ENCODE peak calls at places on chromosomes 12 and 14, in six cellular contexts. S, Z, F, K, O and L are unnamed samples.

GRCh38 chr12:6384499-6385436 is 806 bp downstream of the LTBR start:
- DNase-seq in Z (no peak), K (no peak), F (peak), O (no peak), S (no peak), L (no peak)

GRCh38 chr14:99602054-99602787 is 1.8 kb downstream of the CCDC85C start:
- DNase-seq in S (peak), K (no peak), F (peak), Z (peak), O (no peak), L (no peak)

GRCh38 chr12:132766380-132767085 is 4.9 kb upstream of the ANKLE2 start:
- DNase-seq in O (peak), F (no peak), Z (peak), S (peak), K (no peak), L (no peak)

GRCh38 chr12:51326762-51327439 is 2.9 kb upstream of the BIN2 start:
- DNase-seq in O (no peak), Z (peak), S (no peak), F (no peak), K (no peak), L (no peak)

GRCh38 chr14:88554458-88555286 is at the start of gene PTPN21:
- DNase-seq in F (peak), Z (peak), S (peak), O (peak), K (peak), L (peak)

GRCh38 chr14:76473381-76474263 is 97.7 kb downstream of the ESRRB start:
- DNase-seq in S (no peak), O (peak), Z (peak), K (no peak), F (no peak), L (peak)

GRCh38 chr12:105235299-105235746 is 651 bp downstream of the APPL2 start:
- DNase-seq in F (no peak), K (no peak), Z (peak), S (no peak), O (no peak), L (peak)

GRCh38 chr12:11958216-11959091 is 112.3 kb upstream of the BCL2L14 start:
- DNase-seq in K (no peak), Z (peak), F (peak), S (no peak), O (no peak), L (peak)

GRCh38 chr12:129701536-129702165 is 202.2 kb downstream of the TMEM132D start:
- DNase-seq in O (no peak), S (no peak), F (no peak), Z (no peak), K (no peak), L (no peak)

GRCh38 chr14:93045211-93045674 is 70.5 kb downstream of the ITPK1 start:
- DNase-seq in K (no peak), S (no peak), F (no peak), O (no peak), Z (no peak), L (no peak)

GRCh38 chr14:100531591-100532121 is 55.6 kb downstream of the BEGAIN start:
- DNase-seq in F (peak), Z (no peak), S (peak), O (peak), K (peak), L (no peak)

GRCh38 chr12:24776856-24777255 is 172.0 kb downstream of the BCAT1 start:
- DNase-seq in Z (no peak), S (no peak), K (no peak), F (no peak), O (no peak), L (no peak)

GRCh38 chr12:56029166-56029519 is 8.3 kb downstream of the IKZF4 start:
- DNase-seq in O (no peak), K (no peak), S (no peak), F (no peak), Z (peak), L (no peak)

GRCh38 chr12:117087808-117088207 is 11.4 kb downstream of the TESC start:
- DNase-seq in K (no peak), S (no peak), O (no peak), Z (no peak), F (no peak), L (no peak)

GRCh38 chr12:67070604-67071003 is 198.6 kb upstream of the CAND1 start:
- DNase-seq in S (no peak), F (no peak), K (no peak), O (no peak), Z (no peak), L (no peak)

GRCh38 chr12:75781532-75782046 is 250.0 kb downstream of the PHLDA1 start:
- DNase-seq in Z (peak), S (no peak), K (no peak), O (no peak), F (peak), L (peak)

GRCh38 chr12:124705545-124706138 is 138.2 kb upstream of the NCOR2 start:
- DNase-seq in F (no peak), S (no peak), K (no peak), O (no peak), Z (no peak), L (no peak)

GRCh38 chr12:112308652-112309051 is 73.6 kb downstream of the HECTD4 start:
- DNase-seq in O (no peak), Z (peak), K (no peak), F (no peak), S (no peak), L (no peak)

GRCh38 chr14:24347140-24347539 is 7.3 kb upstream of the RIPK3 start:
- DNase-seq in K (no peak), F (no peak), Z (no peak), S (no peak), O (no peak), L (no peak)

GRCh38 chr14:90760591-90761316 is 55.5 kb downstream of the TTC7B start:
- DNase-seq in F (peak), S (no peak), O (no peak), Z (peak), K (no peak), L (no peak)

GRCh38 chr12:30763053-30763452 is 8.3 kb upstream of the CAPRIN2 start:
- DNase-seq in F (peak), O (no peak), Z (no peak), K (no peak), S (peak), L (no peak)

GRCh38 chr14:21940887-21941855 is 267.6 kb upstream of the OR4E1 start:
- DNase-seq in F (peak), Z (peak), S (no peak), K (no peak), O (no peak), L (peak)

GRCh38 chr12:75086086-75087038 is 123.3 kb downstream of the KCNC2 start:
- DNase-seq in O (no peak), S (no peak), K (no peak), Z (peak), F (peak), L (no peak)

GRCh38 chr14:34039428-34040047 is 88.7 kb upstream of the EGLN3 start:
- DNase-seq in O (no peak), K (no peak), Z (no peak), F (no peak), S (no peak), L (no peak)

GRCh38 chr14:93002851-93003298 is 79.9 kb downstream of the CHGA start:
- DNase-seq in O (no peak), F (no peak), K (no peak), Z (no peak), S (no peak), L (no peak)

GRCh38 chr12:76533331-76533730 is 26.2 kb downstream of the OSBPL8 start:
- DNase-seq in Z (no peak), F (no peak), O (no peak), S (no peak), K (no peak), L (no peak)

GRCh38 chr14:105836160-105836559 is 309.8 kb downstream of the TMEM121 start:
- DNase-seq in Z (no peak), O (no peak), F (no peak), S (no peak), K (no peak), L (no peak)

GRCh38 chr12:100591979-100592378 is 18.5 kb downstream of the GAS2L3 start:
- DNase-seq in Z (no peak), S (no peak), F (no peak), K (no peak), O (no peak), L (no peak)

GRCh38 chr12:116398193-116398592 is 120.7 kb upstream of the MED13L start:
- DNase-seq in Z (no peak), F (no peak), S (no peak), K (no peak), O (no peak), L (no peak)

GRCh38 chr14:50798048-50798421 is 32.9 kb downstream of the NIN start:
- DNase-seq in F (no peak), O (no peak), Z (no peak), S (no peak), K (no peak), L (no peak)

GRCh38 chr14:103156733-103157411 is 33.6 kb downstream of the TNFAIP2 start:
- DNase-seq in Z (no peak), F (no peak), S (no peak), K (no peak), O (no peak), L (no peak)
- TF ChIP-seq CTCF in Z (no peak), F (no peak), S (no peak), K (no peak), O (no peak), L (no peak)

GRCh38 chr14:20468773-20469241 is 399 bp upstream of the PNP start:
- DNase-seq in F (peak), K (no peak), O (no peak), S (no peak), Z (no peak), L (peak)
- H3K27ac ChIP-seq in F (peak), K (peak), O (peak), S (peak), Z (no peak), L (peak)

DNA sequence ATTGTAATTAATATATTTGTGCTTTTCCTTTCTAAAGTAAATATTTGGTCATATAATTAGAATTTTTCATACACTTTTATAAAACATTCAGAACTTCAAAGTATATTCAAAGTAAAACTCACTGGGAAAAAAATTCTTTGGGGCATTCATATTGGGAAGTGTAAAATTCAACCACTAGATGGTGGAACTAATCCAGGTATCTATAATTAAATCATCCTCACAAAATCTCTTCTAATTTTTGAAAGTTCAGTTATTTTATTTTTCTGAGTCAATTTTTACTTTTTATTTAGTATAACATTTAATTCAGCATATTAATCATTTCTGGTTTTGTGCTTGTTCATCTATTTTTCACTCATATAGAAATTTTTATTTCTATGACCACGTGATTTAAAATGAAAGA is 81.0 kb downstream of the NTS start:
- DNase-seq in S (no peak), F (no peak), Z (no peak), K (no peak), O (no peak), L (peak)
- TF ChIP-seq CTCF in S (no peak), F (peak), Z (peak), K (peak), O (no peak), L (peak)

GRCh38 chr12:59578239-59578638 is 17.6 kb upstream of the SLC16A7 start:
- DNase-seq in K (no peak), S (no peak), Z (no peak), O (no peak), F (no peak), L (no peak)

GRCh38 chr12:59580050-59580449 is 15.8 kb upstream of the SLC16A7 start:
- DNase-seq in Z (no peak), O (no peak), K (no peak), F (no peak), S (no peak), L (no peak)

GRCh38 chr12:59583003-59583712 is 12.7 kb upstream of the SLC16A7 start:
- DNase-seq in S (no peak), O (no peak), K (no peak), Z (no peak), F (no peak), L (no peak)

DNA sequence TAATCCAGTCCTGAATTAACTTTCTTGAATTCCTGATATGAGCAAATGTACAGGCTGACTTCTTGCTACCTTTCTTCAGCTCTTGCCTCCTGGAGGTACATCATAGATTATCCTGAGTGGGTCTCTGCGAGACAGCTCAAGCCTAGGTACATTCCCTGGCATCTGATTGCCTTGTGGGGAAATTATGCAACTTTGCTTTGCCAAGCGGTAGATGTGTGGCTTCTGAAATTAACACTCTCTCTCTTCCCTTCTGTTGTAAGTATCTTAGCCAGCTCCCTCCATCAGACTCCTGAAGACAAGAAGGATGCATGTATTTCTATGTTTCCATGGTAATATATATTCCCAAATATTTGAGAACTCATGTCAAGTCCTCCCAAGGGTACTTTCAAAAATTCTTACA is 16.2 kb upstream of the SLC16A7 start:
- DNase-seq in S (no peak), Z (no peak), O (no peak), F (no peak), K (no peak), L (no peak)
- H3K27ac ChIP-seq in S (no peak), Z (no peak), O (no peak), F (no peak), K (peak), L (no peak)

DNA sequence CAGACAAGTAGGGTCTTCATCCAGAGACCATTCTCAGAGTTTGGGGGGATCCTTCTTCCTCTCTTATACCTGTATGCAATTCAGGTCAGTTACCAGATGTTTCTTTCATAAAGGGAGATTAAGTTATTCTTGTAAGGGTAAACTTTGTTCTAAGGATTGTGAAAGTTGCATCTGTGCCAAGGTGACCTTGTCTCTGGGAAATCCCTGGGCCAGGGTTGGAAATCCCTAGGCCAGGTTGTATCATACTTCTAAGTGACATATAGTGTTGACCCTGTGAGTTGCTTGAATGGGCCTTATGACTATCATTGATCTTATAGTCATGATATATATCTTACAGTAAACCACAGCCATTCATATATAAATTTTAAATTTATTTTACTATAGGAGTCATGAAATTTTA is 436.9 kb downstream of the RMST start:
- DNase-seq in F (no peak), K (no peak), O (no peak), S (no peak), Z (no peak), L (no peak)
- TF ChIP-seq CTCF in F (no peak), K (no peak), O (no peak), S (no peak), Z (no peak), L (no peak)

DNA sequence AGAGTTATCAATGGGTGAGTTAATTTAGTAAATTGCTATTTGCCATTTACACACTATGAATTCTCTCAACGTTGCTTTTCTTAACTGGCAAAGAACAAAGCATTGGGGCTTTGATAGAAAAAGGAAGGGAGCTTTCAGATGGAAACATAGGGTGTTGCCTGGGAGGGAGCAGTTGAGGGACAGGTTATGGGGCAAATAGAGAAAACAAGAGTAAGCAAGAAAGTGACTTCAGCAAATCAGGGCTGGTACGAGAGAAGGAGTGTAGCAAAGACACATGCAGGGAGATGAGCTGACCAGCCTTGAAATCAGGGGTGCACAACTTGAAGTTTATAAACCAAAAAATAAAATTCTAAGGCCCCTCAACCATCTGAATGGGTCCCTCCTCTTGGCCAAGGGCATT is 15.7 kb downstream of the ESR2 start:
- DNase-seq in Z (no peak), K (no peak), S (no peak), F (no peak), O (no peak), L (no peak)
- H3K27ac ChIP-seq in Z (no peak), K (no peak), S (no peak), F (no peak), O (no peak), L (no peak)